ENCODE peak calls at places on chromosome 16, in four cellular contexts. U, P, X and Z are unnamed samples.

GRCh38 chr16:31085371-31085770 is 3.4 kb downstream of the PRSS53 start:
- DNase-seq in U (no peak), P (no peak), X (no peak), Z (no peak)

GRCh38 chr16:4790871-4791270 is 2.7 kb upstream of the SEPTIN12 start:
- DNase-seq in U (no peak), P (no peak), X (no peak), Z (no peak)

GRCh38 chr16:12336158-12336557 is 359.6 kb downstream of the SNX29 start:
- DNase-seq in U (no peak), P (no peak), X (no peak), Z (no peak)

GRCh38 chr16:66512589-66513404 is 37.1 kb downstream of the TK2 start:
- DNase-seq in U (peak; percentile 73), P (no peak), X (no peak), Z (no peak)

GRCh38 chr16:19589771-19590302 is 34.3 kb downstream of the VPS35L start:
- DNase-seq in U (peak; percentile 63), P (no peak), X (no peak), Z (no peak)

GRCh38 chr16:86800914-86801313 is 222.6 kb downstream of the FOXL1 start:
- DNase-seq in U (peak; percentile 47), P (no peak), X (no peak), Z (no peak)

GRCh38 chr16:70709961-70710360 is 24.1 kb upstream of the MTSS2 start:
- DNase-seq in U (no peak), P (no peak), X (no peak), Z (no peak)

GRCh38 chr16:71255721-71256120 is 25.2 kb upstream of the HYDIN start:
- DNase-seq in U (no peak), P (peak; percentile 49), X (no peak), Z (no peak)

GRCh38 chr16:25692734-25693508 is 1.2 kb downstream of the HS3ST4 start:
- DNase-seq in U (no peak), P (peak; percentile 29), X (no peak), Z (no peak)

GRCh38 chr16:48999508-48999907 is 282.1 kb downstream of the CBLN1 start:
- DNase-seq in U (no peak), P (no peak), X (no peak), Z (no peak)

GRCh38 chr16:54927125-54928015 is 3.3 kb upstream of the IRX5 start:
- DNase-seq in U (no peak), P (no peak), X (no peak), Z (no peak)

GRCh38 chr16:28543072-28543471 is 4.3 kb upstream of the NUPR1 start:
- DNase-seq in U (no peak), P (no peak), X (peak; percentile 40), Z (no peak)

GRCh38 chr16:982152-983043 is 828 bp downstream of the SOX8 start:
- DNase-seq in U (no peak), P (peak; percentile 43), X (no peak), Z (no peak)

GRCh38 chr16:85851034-85851780 is 47.8 kb upstream of the IRF8 start:
- DNase-seq in U (no peak), P (no peak), X (no peak), Z (no peak)

GRCh38 chr16:27330542-27330941 is 16.8 kb downstream of the IL4R start:
- DNase-seq in U (peak; percentile 93), P (no peak), X (peak; percentile 34), Z (no peak)

GRCh38 chr16:49471038-49471727 is 97.6 kb downstream of the C16orf78 start:
- DNase-seq in U (no peak), P (no peak), X (no peak), Z (no peak)

GRCh38 chr16:81831722-81832126 is 52.6 kb downstream of the PLCG2 start:
- DNase-seq in U (peak; percentile 4), P (no peak), X (peak; percentile 13), Z (no peak)

GRCh38 chr16:62644030-62644812 is 608.0 kb upstream of the CDH8 start:
- DNase-seq in U (no peak), P (no peak), X (no peak), Z (no peak)

GRCh38 chr16:85524630-85525463 is 88.3 kb upstream of the GSE1 start:
- DNase-seq in U (peak; percentile 43), P (peak; percentile 71), X (no peak), Z (no peak)

GRCh38 chr16:23833960-23834685 is 1.7 kb upstream of the PRKCB start:
- DNase-seq in U (no peak), P (no peak), X (no peak), Z (no peak)

GRCh38 chr16:31714899-31715504 is 158.6 kb upstream of the ZNF267 start:
- DNase-seq in U (no peak), P (no peak), X (no peak), Z (no peak)

GRCh38 chr16:67951485-67951884 is 7.6 kb upstream of the LCAT start:
- DNase-seq in U (no peak), P (no peak), X (no peak), Z (no peak)

GRCh38 chr16:67648088-67648763 is 3.3 kb downstream of the CARMIL2 start:
- DNase-seq in U (no peak), P (no peak), X (no peak), Z (no peak)

GRCh38 chr16:78693496-78693895 is 594.0 kb downstream of the WWOX start:
- DNase-seq in U (no peak), P (no peak), X (no peak), Z (no peak)

GRCh38 chr16:86602521-86602920 is 24.2 kb downstream of the FOXL1 start:
- DNase-seq in U (no peak), P (no peak), X (no peak), Z (no peak)

GRCh38 chr16:25109643-25110042 is 1.9 kb upstream of the LCMT1 start:
- DNase-seq in U (peak; percentile 98), P (no peak), X (peak; percentile 40), Z (no peak)

GRCh38 chr16:24771132-24771778 is 41.8 kb downstream of the TNRC6A start:
- DNase-seq in U (peak; percentile 37), P (no peak), X (no peak), Z (no peak)

GRCh38 chr16:77353587-77354263 is 81.1 kb downstream of the ADAMTS18 start:
- DNase-seq in U (no peak), P (no peak), X (no peak), Z (no peak)